ENCODE peak calls at places on chromosomes 7 and 10, in four cellular contexts. Y is effector memory CD4-positive, alpha-beta T cell; D is ovary; L is foreskin keratinocyte. H is an unnamed sample.

GRCh38 chr10:124886195-124886594 is 55.7 kb upstream of the ZRANB1 start:
- DNase-seq in Y (no peak), D (no peak), L (no peak), H (no peak)

GRCh38 chr7:107622429-107622828 is 38.2 kb upstream of the SLC26A4 start:
- DNase-seq in Y (no peak), D (no peak), L (peak; percentile 59), H (peak; percentile 60)

GRCh38 chr10:87860156-87860795 is 3.1 kb downstream of the KLLN start:
- DNase-seq in Y (no peak), D (no peak), L (peak; percentile 70), H (no peak)

GRCh38 chr10:120034236-120034635 is 141.7 kb downstream of the SEC23IP start:
- DNase-seq in Y (no peak), D (no peak), L (no peak), H (no peak)

GRCh38 chr7:155729847-155730246 is 82.4 kb downstream of the SHH start:
- DNase-seq in Y (no peak), D (no peak), L (peak; percentile 90), H (peak; percentile 67)

GRCh38 chr10:74730246-74730645 is 96.2 kb upstream of the KAT6B start:
- DNase-seq in Y (no peak), D (no peak), L (no peak), H (no peak)

GRCh38 chr7:30795161-30795943 is 24.1 kb downstream of the MINDY4 start:
- DNase-seq in Y (no peak), D (no peak), L (peak; percentile 46), H (no peak)

GRCh38 chr7:45151967-45152366 is 5.6 kb upstream of the RAMP3 start:
- DNase-seq in Y (no peak), D (no peak), L (no peak), H (no peak)

GRCh38 chr7:18655969-18656761 is 160.6 kb downstream of the HDAC9 start:
- DNase-seq in Y (no peak), D (no peak), L (no peak), H (no peak)

GRCh38 chr10:50407077-50407801 is 155.9 kb upstream of the ASAH2 start:
- DNase-seq in Y (no peak), D (no peak), L (peak; percentile 57), H (no peak)

GRCh38 chr7:2450198-2451107 is 25.7 kb downstream of the GRIFIN start:
- DNase-seq in Y (no peak), D (no peak), L (no peak), H (no peak)

GRCh38 chr10:132546567-132547420 is 9.2 kb downstream of the INPP5A start:
- DNase-seq in Y (no peak), D (peak; percentile 26), L (no peak), H (no peak)

GRCh38 chr7:47672267-47672920 is 90.5 kb upstream of the TNS3 start:
- DNase-seq in Y (no peak), D (no peak), L (no peak), H (no peak)

GRCh38 chr7:7424151-7424873 is 111.4 kb downstream of the COL28A1 start:
- DNase-seq in Y (no peak), D (peak; percentile 56), L (peak; percentile 43), H (no peak)

GRCh38 chr7:123096434-123096833 is 100.9 kb upstream of the TAS2R16 start:
- DNase-seq in Y (no peak), D (no peak), L (peak; percentile 48), H (peak; percentile 12)

GRCh38 chr7:74272305-74273038 is 16.7 kb upstream of the CLIP2 start:
- DNase-seq in Y (no peak), D (peak; percentile 76), L (peak; percentile 18), H (no peak)

GRCh38 chr7:48680996-48681395 is 243.4 kb upstream of the CDC14C start:
- DNase-seq in Y (no peak), D (no peak), L (peak; percentile 78), H (peak; percentile 56)

GRCh38 chr7:112855227-112855626 is 65.0 kb upstream of the TMEM168 start:
- DNase-seq in Y (no peak), D (no peak), L (no peak), H (no peak)

GRCh38 chr7:140923358-140924006 is 1.2 kb downstream of the BRAF start:
- DNase-seq in Y (no peak), D (peak; percentile 19), L (no peak), H (no peak)

DNA sequence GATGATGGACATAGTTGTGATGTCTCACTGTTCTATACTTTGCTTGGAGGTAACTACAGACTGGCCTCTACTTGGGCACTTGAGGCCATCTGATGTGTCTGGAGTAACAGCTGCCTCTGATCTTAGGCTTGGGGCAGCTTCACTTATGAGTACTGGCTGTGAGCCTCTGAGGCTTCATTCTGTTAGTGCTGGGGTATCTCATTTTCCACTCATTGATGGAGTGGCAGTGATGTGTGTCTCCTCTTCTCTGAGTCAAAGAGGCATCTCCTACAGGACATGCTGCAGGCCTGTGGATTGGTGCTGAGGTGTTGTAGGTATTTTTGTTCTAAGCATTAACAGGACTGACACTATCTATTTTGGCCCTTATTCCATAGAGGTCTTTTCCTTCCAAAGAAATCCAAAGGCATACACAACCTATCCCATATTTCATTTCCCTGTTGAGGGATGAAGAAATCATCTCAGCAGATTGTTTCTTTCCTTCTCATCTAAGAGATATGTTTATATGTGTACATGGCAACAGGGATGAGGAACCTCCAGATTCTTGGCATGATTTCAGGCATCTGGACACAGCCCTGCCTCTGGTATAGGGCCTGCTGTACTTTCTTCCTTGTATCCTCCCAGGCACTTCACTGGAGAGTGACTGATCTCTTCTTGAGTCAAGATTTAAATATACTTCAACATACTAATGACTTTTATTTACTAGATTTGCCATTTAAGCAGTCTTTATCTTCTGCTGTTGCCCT is 65.7 kb upstream of the NOBOX start:
- DNase-seq in Y (no peak), D (no peak), L (peak; percentile 40), H (peak; percentile 20)
- H3K27ac ChIP-seq in Y (no peak overlapping the region), D (no peak overlapping the region), L (no peak overlapping the region), H (no peak overlapping the region)

DNA sequence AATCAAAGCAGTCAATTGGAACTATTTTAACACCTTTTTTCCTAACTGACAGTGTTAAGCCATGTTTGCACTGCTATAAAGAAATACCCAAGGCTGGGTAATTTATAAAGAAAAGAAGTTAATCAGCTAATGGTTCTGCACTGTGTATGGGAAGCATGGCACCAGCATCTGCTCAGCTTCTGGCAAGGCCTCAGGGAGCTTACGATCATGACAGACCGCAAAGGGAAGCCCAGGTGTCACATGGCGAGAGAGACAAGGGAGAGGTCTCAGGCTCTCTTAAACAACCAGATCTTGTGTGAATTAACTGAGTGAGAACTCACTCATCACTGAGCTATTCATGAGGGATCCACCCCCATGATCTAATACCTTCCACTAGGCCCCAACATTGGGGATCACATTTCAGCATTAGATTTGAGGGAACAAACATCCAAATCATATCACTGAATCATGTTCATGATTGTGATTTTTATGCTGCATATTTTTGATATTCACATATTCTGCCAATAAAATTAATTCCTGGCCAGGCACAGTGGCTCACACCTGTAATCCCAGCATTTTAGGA is 5.8 kb downstream of the USP54 start:
- DNase-seq in Y (no peak), D (no peak), L (peak; percentile 51), H (no peak)
- H3K27ac ChIP-seq in Y (no peak overlapping the region), D (no peak overlapping the region), L (no peak overlapping the region), H (peak overlapping the region; percentile 72)

GRCh38 chr10:114367676-114368391 is 36.5 kb downstream of the AFAP1L2 start:
- DNase-seq in Y (no peak), D (no peak), L (peak; percentile 51), H (no peak)
- H3K27ac ChIP-seq in Y (no peak overlapping the region), D (peak overlapping the region; percentile 84), L (no peak overlapping the region), H (no peak overlapping the region)

GRCh38 chr10:127069436-127069835 is 127.0 kb downstream of the INSYN2A start:
- DNase-seq in Y (no peak), D (no peak), L (no peak), H (no peak)

GRCh38 chr10:127068485-127068884 is 127.9 kb downstream of the INSYN2A start:
- DNase-seq in Y (no peak), D (no peak), L (no peak), H (no peak)

GRCh38 chr10:127059314-127059713 is 137.1 kb downstream of the INSYN2A start:
- DNase-seq in Y (no peak), D (no peak), L (no peak), H (no peak)

GRCh38 chr10:127063762-127064161 is 132.6 kb downstream of the INSYN2A start:
- DNase-seq in Y (no peak), D (no peak), L (no peak), H (no peak)

GRCh38 chr10:127064474-127064873 is 131.9 kb downstream of the INSYN2A start:
- DNase-seq in Y (no peak), D (no peak), L (no peak), H (no peak)
- H3K27ac ChIP-seq in Y (no peak overlapping the region), D (no peak overlapping the region), L (no peak overlapping the region), H (no peak overlapping the region)

DNA sequence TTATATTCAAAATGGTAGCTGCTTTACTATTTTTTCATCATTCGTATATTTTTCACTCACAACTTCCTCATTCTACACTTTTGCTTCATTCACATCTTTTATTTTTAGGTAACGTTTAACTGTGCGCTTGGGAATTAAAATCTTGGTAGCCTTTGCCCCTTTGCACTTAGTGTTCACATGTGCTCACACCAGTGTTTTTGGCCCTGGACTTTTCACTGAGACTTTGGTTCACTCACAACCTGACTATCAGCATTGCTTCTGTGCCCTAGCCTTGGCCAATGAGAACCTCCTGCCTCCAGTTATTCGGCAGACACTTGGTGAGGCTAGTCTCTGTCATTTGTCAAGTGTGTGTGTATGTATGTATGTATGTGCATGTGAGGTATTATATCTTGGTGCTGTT is 596.9 kb downstream of the SORCS1 start:
- DNase-seq in Y (no peak), D (no peak), L (no peak), H (no peak)
- H3K27ac ChIP-seq in Y (no peak overlapping the region), D (no peak overlapping the region), L (no peak overlapping the region), H (no peak overlapping the region)

GRCh38 chr7:50665403-50666123 is 100.4 kb upstream of the DDC start:
- DNase-seq in Y (no peak), D (no peak), L (no peak), H (no peak)
- H3K27ac ChIP-seq in Y (no peak overlapping the region), D (no peak overlapping the region), L (no peak overlapping the region), H (peak overlapping the region; percentile 34)

GRCh38 chr10:61751599-61751998 is 88.9 kb downstream of the CABCOCO1 start:
- DNase-seq in Y (no peak), D (no peak), L (peak; percentile 26), H (no peak)

GRCh38 chr10:61747341-61747740 is 84.6 kb downstream of the CABCOCO1 start:
- DNase-seq in Y (no peak), D (no peak), L (no peak), H (no peak)

GRCh38 chr10:61750943-61751471 is 88.3 kb downstream of the CABCOCO1 start:
- DNase-seq in Y (peak; percentile 18), D (peak; percentile 43), L (peak; percentile 57), H (peak; percentile 29)

GRCh38 chr10:61752111-61753011 is 89.6 kb downstream of the CABCOCO1 start:
- DNase-seq in Y (no peak), D (no peak), L (peak; percentile 66), H (peak; percentile 20)

GRCh38 chr10:61749271-61749670 is 86.5 kb downstream of the CABCOCO1 start:
- DNase-seq in Y (no peak), D (no peak), L (no peak), H (no peak)
- H3K27ac ChIP-seq in Y (no peak overlapping the region), D (no peak overlapping the region), L (no peak overlapping the region), H (no peak overlapping the region)

GRCh38 chr10:60367014-60367413 is 22.7 kb downstream of the ANK3 start:
- DNase-seq in Y (no peak), D (no peak), L (no peak), H (no peak)
- H3K27ac ChIP-seq in Y (no peak overlapping the region), D (no peak overlapping the region), L (no peak overlapping the region), H (no peak overlapping the region)

GRCh38 chr7:100443096-100443840 is 7.0 kb upstream of the PPP1R35 start:
- DNase-seq in Y (no peak), D (no peak), L (no peak), H (no peak)
- H3K27ac ChIP-seq in Y (no peak overlapping the region), D (no peak overlapping the region), L (no peak overlapping the region), H (no peak overlapping the region)

H was measured in epithelial cell of prostate.